ENCODE peak calls at places on chromosomes 13 and 19, in six cellular contexts. Y is tibial nerve, T is cardiac fibroblast, L is mammary epithelial cell, N is SK-N-SH, W is retinal pigment epithelial cell. K is an unnamed sample.

GRCh38 chr13:66358564-66358963 is 871.6 kb downstream of the PCDH9 start:
- DNase-seq in Y (no peak), L (no peak), N (no peak), T (no peak), W (no peak), K (no peak)

GRCh38 chr19:32178401-32178800 is 167.0 kb upstream of the ZNF507 start:
- DNase-seq in L (no peak), Y (no peak), N (no peak), W (no peak), T (no peak), K (no peak)

GRCh38 chr13:107210216-107211010 is 642.5 kb upstream of the ARGLU1 start:
- DNase-seq in T (peak), L (no peak), N (no peak), W (no peak), Y (no peak), K (peak)

GRCh38 chr13:62320129-62320724 is 904.6 kb upstream of the PCDH20 start:
- DNase-seq in L (peak), W (peak), N (peak), T (peak), Y (no peak), K (peak)

GRCh38 chr13:99119686-99120085 is 81.0 kb upstream of the UBAC2 start:
- DNase-seq in T (no peak), Y (no peak), L (peak), W (no peak), N (no peak), K (no peak)

GRCh38 chr19:10852098-10852800 is 4.0 kb downstream of the C19orf38 start:
- DNase-seq in W (no peak), Y (no peak), T (peak), N (no peak), L (peak), K (peak)

GRCh38 chr19:48303367-48303766 is 22.0 kb upstream of the EMP3 start:
- DNase-seq in L (no peak), N (no peak), W (no peak), Y (no peak), T (no peak), K (no peak)

GRCh38 chr19:11164879-11165406 is 9.4 kb upstream of the SPC24 start:
- DNase-seq in L (no peak), T (peak), N (no peak), Y (peak), W (no peak), K (peak)

GRCh38 chr19:40539070-40539469 is 37.6 kb upstream of the SHKBP1 start:
- DNase-seq in L (peak), T (no peak), W (no peak), Y (no peak), N (no peak), K (no peak)

GRCh38 chr19:14536926-14537692 is 7.7 kb downstream of the TECR start:
- DNase-seq in T (peak), N (peak), L (peak), Y (no peak), W (no peak), K (peak)

GRCh38 chr19:33390120-33390907 is 16.8 kb downstream of the CEBPG start:
- DNase-seq in T (peak), L (no peak), Y (peak), N (peak), W (no peak), K (peak)

GRCh38 chr13:81171065-81171647 is 830.2 kb upstream of the SPRY2 start:
- DNase-seq in N (peak), W (no peak), T (peak), L (peak), Y (no peak), K (peak)

GRCh38 chr13:59356607-59357006 is 807.1 kb downstream of the DIAPH3 start:
- DNase-seq in T (peak), N (no peak), W (no peak), L (no peak), Y (no peak), K (peak)

GRCh38 chr19:8396563-8397203 is 6.5 kb downstream of the RAB11B start:
- DNase-seq in Y (no peak), T (peak), W (no peak), N (peak), L (peak), K (peak)

GRCh38 chr19:46727036-46727501 is 10.2 kb upstream of the PRKD2 start:
- DNase-seq in N (no peak), L (no peak), Y (no peak), T (no peak), W (no peak), K (no peak)

GRCh38 chr13:113950451-113951245 is 23.2 kb downstream of the C13orf46 start:
- DNase-seq in T (no peak), N (no peak), W (no peak), Y (no peak), L (no peak), K (no peak)

GRCh38 chr19:43735013-43735412 is 19.1 kb downstream of the IRGC start:
- DNase-seq in L (no peak), Y (no peak), N (no peak), W (no peak), T (no peak), K (no peak)

GRCh38 chr13:42119875-42120274 is 71.4 kb downstream of the DGKH start:
- DNase-seq in N (no peak), T (no peak), Y (no peak), L (no peak), W (no peak), K (no peak)

GRCh38 chr13:26021516-26021915 is 30.3 kb downstream of the SHISA2 start:
- DNase-seq in Y (no peak), L (peak), T (no peak), W (no peak), N (no peak), K (no peak)

GRCh38 chr13:94860981-94861407 is 148.6 kb upstream of the SOX21 start:
- DNase-seq in N (no peak), Y (no peak), W (no peak), T (peak), L (no peak), K (peak)

GRCh38 chr19:18110833-18111232 is 13.3 kb downstream of the MAST3 start:
- DNase-seq in L (no peak), T (no peak), Y (no peak), N (no peak), W (no peak), K (no peak)

GRCh38 chr19:5291588-5292193 is 48.9 kb downstream of the PTPRS start:
- DNase-seq in T (no peak), N (peak), Y (no peak), W (no peak), L (no peak), K (no peak)

GRCh38 chr19:6088677-6089063 is 21.6 kb downstream of the RFX2 start:
- DNase-seq in T (no peak), Y (no peak), N (no peak), W (no peak), L (no peak), K (no peak)

GRCh38 chr13:114144606-114145244 is 12.3 kb upstream of the RASA3 start:
- DNase-seq in W (no peak), T (no peak), Y (peak), N (no peak), L (no peak), K (no peak)

GRCh38 chr13:24671367-24672117 is 8.7 kb upstream of the ATP12A start:
- DNase-seq in T (peak), N (peak), Y (no peak), W (no peak), L (peak), K (peak)

GRCh38 chr19:40581531-40581930 is 4.9 kb downstream of the SHKBP1 start:
- DNase-seq in N (no peak), T (no peak), Y (no peak), L (no peak), W (no peak), K (no peak)

GRCh38 chr13:97659602-97660001 is 225.6 kb downstream of the RAP2A start:
- DNase-seq in W (no peak), L (no peak), Y (no peak), N (peak), T (peak), K (peak)
- TF ChIP-seq CTCF in W (peak), L (no peak), Y (peak), N (peak), T (peak), K (peak)

GRCh38 chr19:461664-462551 is 1.1 kb upstream of the SHC2 start:
- DNase-seq in N (peak), L (no peak), T (no peak), Y (no peak), W (no peak), K (no peak)

GRCh38 chr19:459724-460511 is 915 bp downstream of the SHC2 start:
- DNase-seq in W (no peak), N (peak), Y (peak), L (no peak), T (peak), K (peak)

GRCh38 chr19:458091-459042 is 2.5 kb downstream of the SHC2 start:
- DNase-seq in N (no peak), W (no peak), L (no peak), Y (no peak), T (no peak), K (no peak)

GRCh38 chr19:463483-464130 is 2.8 kb upstream of the SHC2 start:
- DNase-seq in L (no peak), Y (no peak), T (no peak), W (no peak), N (no peak), K (no peak)

GRCh38 chr19:460877-461609 is at the start of gene SHC2:
- DNase-seq in T (no peak), N (peak), Y (no peak), W (no peak), L (no peak), K (no peak)
- H3K4me3 ChIP-seq in T (peak), N (no peak), Y (peak), W (peak), L (peak), K (no peak)

DNA sequence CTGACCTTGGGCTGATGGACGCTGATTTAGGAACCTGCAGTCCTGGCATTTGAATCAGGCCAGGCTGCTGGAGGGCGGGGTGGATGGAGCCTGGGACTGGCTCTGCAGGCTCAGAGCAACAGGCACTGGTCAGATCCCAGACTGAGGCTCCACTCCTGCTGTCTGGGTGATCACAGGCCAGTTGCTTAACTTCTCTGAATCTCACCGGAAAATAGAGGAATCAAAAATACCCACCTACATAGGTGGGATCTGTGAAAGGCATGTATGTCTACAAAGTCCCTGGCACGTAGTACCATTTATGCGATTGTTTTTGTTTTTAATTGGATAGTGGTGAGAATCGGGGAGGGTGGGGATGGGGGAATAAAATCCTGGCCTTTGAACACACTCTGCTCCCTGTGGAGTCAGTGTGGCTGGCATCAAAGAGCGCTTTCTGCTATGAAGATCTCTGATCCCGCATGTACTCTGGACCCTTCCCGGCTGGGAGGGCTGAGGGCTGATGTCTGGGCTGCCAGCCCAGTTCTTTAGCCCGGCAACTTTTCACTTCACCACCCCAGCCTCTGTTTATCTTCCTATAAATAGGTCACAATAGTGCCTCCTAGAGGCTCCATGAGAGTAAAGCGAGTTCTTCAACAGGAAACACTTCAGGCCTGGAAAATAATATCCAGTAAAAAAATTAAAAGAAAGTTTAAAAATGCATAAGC is 292.3 kb downstream of the ZNF536 start:
- DNase-seq in N (peak), Y (no peak), W (peak), T (peak), L (peak), K (peak)
- TF ChIP-seq CTCF in N (peak), Y (peak), W (peak), T (no peak), L (no peak), K (peak)

GRCh38 chr13:77459616-77460015 is 75.9 kb upstream of the SCEL start:
- DNase-seq in L (no peak), Y (no peak), N (no peak), T (no peak), W (no peak), K (no peak)
- H3K4me3 ChIP-seq in L (no peak), Y (no peak), N (no peak), T (no peak), W (no peak), K (no peak)

DNA sequence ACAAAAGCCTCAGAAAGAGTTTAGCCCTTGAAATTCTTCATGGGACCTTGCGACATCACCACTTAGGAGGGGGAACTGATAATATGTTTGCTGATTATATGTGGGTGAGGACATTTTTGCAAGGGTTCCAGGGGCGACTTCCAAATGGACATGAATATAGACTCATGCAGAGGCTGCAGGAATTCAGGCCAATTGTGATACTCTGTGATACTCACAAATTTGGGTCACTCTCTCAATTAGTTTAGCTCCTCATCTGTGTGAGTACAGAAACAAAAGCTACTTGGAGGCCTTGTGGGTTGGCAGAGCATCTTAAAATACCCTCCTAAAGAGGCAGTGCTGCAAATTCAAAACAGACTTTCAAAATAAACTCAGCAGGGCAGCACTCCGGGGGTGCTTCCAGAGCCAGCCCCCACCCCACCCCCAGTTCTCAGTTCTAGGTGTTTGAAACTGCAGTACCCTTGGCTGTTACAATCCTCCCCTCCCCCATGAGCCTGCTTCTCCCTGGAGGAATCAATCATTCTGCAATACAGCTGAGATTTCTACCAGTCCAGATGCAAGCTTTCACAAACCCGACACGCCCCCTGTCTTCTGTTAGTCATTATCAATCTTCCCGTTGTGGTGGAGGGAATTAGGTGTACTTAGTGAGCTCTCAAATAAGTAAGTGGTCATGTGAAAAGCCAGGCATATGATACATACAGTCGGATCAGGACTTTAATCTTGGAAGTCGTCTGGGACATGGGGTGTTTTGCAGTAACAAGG is 96.9 kb upstream of the MBNL2 start:
- DNase-seq in W (peak), L (peak), Y (peak), T (peak), N (peak), K (peak)
- TF ChIP-seq CTCF in W (peak), L (no peak), Y (peak), T (no peak), N (no peak), K (no peak)

GRCh38 chr13:50894042-50894441 is 15.5 kb upstream of the RNASEH2B start:
- DNase-seq in T (no peak), N (no peak), Y (no peak), L (no peak), W (no peak), K (no peak)

GRCh38 chr13:50891206-50891605 is 18.4 kb upstream of the RNASEH2B start:
- DNase-seq in T (no peak), W (no peak), Y (no peak), L (no peak), N (no peak), K (no peak)

GRCh38 chr13:50894504-50894903 is 15.1 kb upstream of the RNASEH2B start:
- DNase-seq in T (no peak), L (no peak), W (no peak), N (no peak), Y (no peak), K (no peak)

GRCh38 chr13:50892162-50892944 is 17.2 kb upstream of the RNASEH2B start:
- DNase-seq in N (no peak), Y (no peak), T (no peak), W (no peak), L (no peak), K (no peak)

GRCh38 chr13:50893211-50893852 is 16.3 kb upstream of the RNASEH2B start:
- DNase-seq in W (no peak), N (peak), Y (no peak), L (no peak), T (peak), K (peak)
- H3K4me3 ChIP-seq in W (no peak), N (no peak), Y (no peak), L (no peak), T (no peak), K (no peak)

GRCh38 chr13:51731759-51732158 is 72.2 kb downstream of the DHRS12 start:
- DNase-seq in T (peak), N (no peak), W (no peak), Y (no peak), L (no peak), K (peak)
- TF ChIP-seq CTCF in T (peak), N (peak), W (peak), Y (peak), L (no peak), K (peak)